ENCODE peak calls at places on chromosome 17, in six cellular contexts. One of them, this sample, is unnamed.

GRCh38 chr17:81710514-81711308 is 1.4 kb upstream of the SLC25A10 start:
- DNase-seq in stimulated activated CD4-positive, alpha-beta T cell treated with anti-CD3 and anti-CD28 coated beads, Interleukin-2, amount 100 ng/mL, for 24 hours: no peak
- DNase-seq in HEK293T: no peak
- DNase-seq in K562: no peak
- DNase-seq in amygdala: no peak
- DNase-seq in germinal center: no peak
- DNase-seq in this sample: no peak

GRCh38 chr17:76174072-76174471 is 33.0 kb upstream of the FOXJ1 start:
- DNase-seq in K562: no peak
- DNase-seq in stimulated activated CD4-positive, alpha-beta T cell treated with anti-CD3 and anti-CD28 coated beads, Interleukin-2, amount 100 ng/mL, for 24 hours: no peak
- DNase-seq in HEK293T: no peak
- DNase-seq in germinal center: no peak
- DNase-seq in amygdala: no peak
- DNase-seq in this sample: no peak

GRCh38 chr17:18993876-18994275 is 10.7 kb downstream of the FAM83G start:
- DNase-seq in K562: no peak
- DNase-seq in HEK293T: no peak
- DNase-seq in amygdala: no peak
- DNase-seq in germinal center: no peak
- DNase-seq in stimulated activated CD4-positive, alpha-beta T cell treated with anti-CD3 and anti-CD28 coated beads, Interleukin-2, amount 100 ng/mL, for 24 hours: no peak
- DNase-seq in this sample: no peak

GRCh38 chr17:77602883-77603640 is 355.4 kb upstream of the TNRC6C start:
- DNase-seq in K562: no peak
- DNase-seq in stimulated activated CD4-positive, alpha-beta T cell treated with anti-CD3 and anti-CD28 coated beads, Interleukin-2, amount 100 ng/mL, for 24 hours: no peak
- DNase-seq in germinal center: no peak
- DNase-seq in HEK293T: no peak
- DNase-seq in amygdala: no peak
- DNase-seq in this sample: no peak

GRCh38 chr17:77498056-77498785 is 357.5 kb downstream of the SEC14L1 start:
- DNase-seq in amygdala: no peak
- DNase-seq in stimulated activated CD4-positive, alpha-beta T cell treated with anti-CD3 and anti-CD28 coated beads, Interleukin-2, amount 100 ng/mL, for 24 hours: no peak
- DNase-seq in germinal center: no peak
- DNase-seq in K562: no peak
- DNase-seq in HEK293T: no peak
- DNase-seq in this sample: no peak

GRCh38 chr17:82611140-82612058 is 36.8 kb downstream of the WDR45B start:
- DNase-seq in K562: peak; percentile 58
- DNase-seq in stimulated activated CD4-positive, alpha-beta T cell treated with anti-CD3 and anti-CD28 coated beads, Interleukin-2, amount 100 ng/mL, for 24 hours: no peak
- DNase-seq in germinal center: no peak
- DNase-seq in HEK293T: no peak
- DNase-seq in amygdala: no peak
- DNase-seq in this sample: no peak

GRCh38 chr17:33124871-33125551 is 133.4 kb downstream of the SPACA3 start:
- DNase-seq in amygdala: no peak
- DNase-seq in stimulated activated CD4-positive, alpha-beta T cell treated with anti-CD3 and anti-CD28 coated beads, Interleukin-2, amount 100 ng/mL, for 24 hours: no peak
- DNase-seq in germinal center: no peak
- DNase-seq in K562: no peak
- DNase-seq in HEK293T: no peak
- DNase-seq in this sample: no peak

GRCh38 chr17:19359856-19360255 is 2.7 kb downstream of the B9D1 start:
- DNase-seq in amygdala: no peak
- DNase-seq in K562: no peak
- DNase-seq in stimulated activated CD4-positive, alpha-beta T cell treated with anti-CD3 and anti-CD28 coated beads, Interleukin-2, amount 100 ng/mL, for 24 hours: no peak
- DNase-seq in HEK293T: no peak
- DNase-seq in germinal center: no peak
- DNase-seq in this sample: no peak

GRCh38 chr17:59437766-59438165 is 106.3 kb downstream of the YPEL2 start:
- DNase-seq in K562: no peak
- DNase-seq in stimulated activated CD4-positive, alpha-beta T cell treated with anti-CD3 and anti-CD28 coated beads, Interleukin-2, amount 100 ng/mL, for 24 hours: no peak
- DNase-seq in amygdala: no peak
- DNase-seq in HEK293T: no peak
- DNase-seq in germinal center: peak; percentile 18
- DNase-seq in this sample: no peak

GRCh38 chr17:75398279-75398678 is 7.2 kb downstream of the GRB2 start:
- DNase-seq in amygdala: no peak
- DNase-seq in stimulated activated CD4-positive, alpha-beta T cell treated with anti-CD3 and anti-CD28 coated beads, Interleukin-2, amount 100 ng/mL, for 24 hours: no peak
- DNase-seq in HEK293T: no peak
- DNase-seq in germinal center: no peak
- DNase-seq in K562: no peak
- DNase-seq in this sample: no peak

GRCh38 chr17:18184143-18185007 is 747 bp downstream of the ALKBH5 start:
- DNase-seq in germinal center: peak; percentile 59
- DNase-seq in amygdala: no peak
- DNase-seq in HEK293T: peak; percentile 24
- DNase-seq in stimulated activated CD4-positive, alpha-beta T cell treated with anti-CD3 and anti-CD28 coated beads, Interleukin-2, amount 100 ng/mL, for 24 hours: peak; percentile 76
- DNase-seq in K562: peak; percentile 59
- DNase-seq in this sample: peak; percentile 79

GRCh38 chr17:28173071-28173561 is 130.6 kb downstream of the NLK start:
- DNase-seq in germinal center: no peak
- DNase-seq in amygdala: no peak
- DNase-seq in K562: peak; percentile 65
- DNase-seq in HEK293T: no peak
- DNase-seq in stimulated activated CD4-positive, alpha-beta T cell treated with anti-CD3 and anti-CD28 coated beads, Interleukin-2, amount 100 ng/mL, for 24 hours: no peak
- DNase-seq in this sample: no peak

GRCh38 chr17:4806420-4806769 is 557 bp upstream of the PLD2 start:
- DNase-seq in germinal center: no peak
- DNase-seq in stimulated activated CD4-positive, alpha-beta T cell treated with anti-CD3 and anti-CD28 coated beads, Interleukin-2, amount 100 ng/mL, for 24 hours: no peak
- DNase-seq in amygdala: no peak
- DNase-seq in K562: no peak
- DNase-seq in HEK293T: no peak
- DNase-seq in this sample: no peak

GRCh38 chr17:73013816-73014663 is 78.4 kb downstream of the SLC39A11 start:
- DNase-seq in stimulated activated CD4-positive, alpha-beta T cell treated with anti-CD3 and anti-CD28 coated beads, Interleukin-2, amount 100 ng/mL, for 24 hours: no peak
- DNase-seq in HEK293T: peak; percentile 54
- DNase-seq in germinal center: no peak
- DNase-seq in amygdala: no peak
- DNase-seq in K562: no peak
- DNase-seq in this sample: no peak

GRCh38 chr17:61966201-61966600 is 38.4 kb upstream of the INTS2 start:
- DNase-seq in stimulated activated CD4-positive, alpha-beta T cell treated with anti-CD3 and anti-CD28 coated beads, Interleukin-2, amount 100 ng/mL, for 24 hours: no peak
- DNase-seq in K562: peak; percentile 13
- DNase-seq in germinal center: no peak
- DNase-seq in HEK293T: no peak
- DNase-seq in amygdala: no peak
- DNase-seq in this sample: no peak

GRCh38 chr17:50090071-50090470 is 5.1 kb upstream of the PDK2 start:
- DNase-seq in amygdala: no peak
- DNase-seq in germinal center: no peak
- DNase-seq in K562: no peak
- DNase-seq in HEK293T: no peak
- DNase-seq in stimulated activated CD4-positive, alpha-beta T cell treated with anti-CD3 and anti-CD28 coated beads, Interleukin-2, amount 100 ng/mL, for 24 hours: no peak
- DNase-seq in this sample: no peak

GRCh38 chr17:82281502-82282238 is 8.2 kb upstream of the CSNK1D start:
- DNase-seq in K562: no peak
- DNase-seq in germinal center: no peak
- DNase-seq in stimulated activated CD4-positive, alpha-beta T cell treated with anti-CD3 and anti-CD28 coated beads, Interleukin-2, amount 100 ng/mL, for 24 hours: peak; percentile 68
- DNase-seq in HEK293T: no peak
- DNase-seq in amygdala: no peak
- DNase-seq in this sample: no peak

GRCh38 chr17:13647551-13647950 is 45.8 kb upstream of the HS3ST3A1 start:
- DNase-seq in germinal center: no peak
- DNase-seq in HEK293T: no peak
- DNase-seq in amygdala: no peak
- DNase-seq in stimulated activated CD4-positive, alpha-beta T cell treated with anti-CD3 and anti-CD28 coated beads, Interleukin-2, amount 100 ng/mL, for 24 hours: no peak
- DNase-seq in K562: no peak
- DNase-seq in this sample: no peak

GRCh38 chr17:57940653-57941329 is 14.4 kb downstream of the CUEDC1 start:
- DNase-seq in stimulated activated CD4-positive, alpha-beta T cell treated with anti-CD3 and anti-CD28 coated beads, Interleukin-2, amount 100 ng/mL, for 24 hours: no peak
- DNase-seq in amygdala: no peak
- DNase-seq in HEK293T: no peak
- DNase-seq in germinal center: peak; percentile 70
- DNase-seq in K562: no peak
- DNase-seq in this sample: no peak

GRCh38 chr17:45910667-45911066 is 16.3 kb downstream of the MAPT start:
- DNase-seq in stimulated activated CD4-positive, alpha-beta T cell treated with anti-CD3 and anti-CD28 coated beads, Interleukin-2, amount 100 ng/mL, for 24 hours: no peak
- DNase-seq in K562: no peak
- DNase-seq in germinal center: no peak
- DNase-seq in HEK293T: no peak
- DNase-seq in amygdala: no peak
- DNase-seq in this sample: no peak

GRCh38 chr17:83083368-83084201 is 4.2 kb downstream of the METRNL start:
- DNase-seq in germinal center: no peak
- DNase-seq in K562: no peak
- DNase-seq in amygdala: no peak
- DNase-seq in stimulated activated CD4-positive, alpha-beta T cell treated with anti-CD3 and anti-CD28 coated beads, Interleukin-2, amount 100 ng/mL, for 24 hours: peak; percentile 44
- DNase-seq in HEK293T: no peak
- DNase-seq in this sample: no peak

GRCh38 chr17:40283662-40284061 is 4.0 kb upstream of the CDC6 start:
- DNase-seq in HEK293T: no peak
- DNase-seq in stimulated activated CD4-positive, alpha-beta T cell treated with anti-CD3 and anti-CD28 coated beads, Interleukin-2, amount 100 ng/mL, for 24 hours: no peak
- DNase-seq in K562: no peak
- DNase-seq in germinal center: no peak
- DNase-seq in amygdala: no peak
- DNase-seq in this sample: no peak

GRCh38 chr17:49587366-49588073 is 11.8 kb downstream of the NXPH3 start:
- DNase-seq in HEK293T: no peak
- DNase-seq in K562: no peak
- DNase-seq in amygdala: no peak
- DNase-seq in germinal center: no peak
- DNase-seq in stimulated activated CD4-positive, alpha-beta T cell treated with anti-CD3 and anti-CD28 coated beads, Interleukin-2, amount 100 ng/mL, for 24 hours: no peak
- DNase-seq in this sample: no peak

GRCh38 chr17:59963738-59964454 is 644 bp downstream of the RNFT1 start:
- DNase-seq in germinal center: peak; percentile 39
- DNase-seq in HEK293T: peak; percentile 47
- DNase-seq in amygdala: no peak
- DNase-seq in K562: peak; percentile 16
- DNase-seq in stimulated activated CD4-positive, alpha-beta T cell treated with anti-CD3 and anti-CD28 coated beads, Interleukin-2, amount 100 ng/mL, for 24 hours: peak; percentile 69
- DNase-seq in this sample: peak; percentile 62

GRCh38 chr17:55402374-55402773 is 19.3 kb downstream of the MMD start:
- DNase-seq in HEK293T: no peak
- DNase-seq in K562: peak; percentile 19
- DNase-seq in amygdala: no peak
- DNase-seq in germinal center: no peak
- DNase-seq in stimulated activated CD4-positive, alpha-beta T cell treated with anti-CD3 and anti-CD28 coated beads, Interleukin-2, amount 100 ng/mL, for 24 hours: no peak
- DNase-seq in this sample: no peak

GRCh38 chr17:18320301-18320700 is 5.2 kb downstream of the SMCR8 start:
- DNase-seq in HEK293T: no peak
- DNase-seq in germinal center: no peak
- DNase-seq in amygdala: no peak
- DNase-seq in stimulated activated CD4-positive, alpha-beta T cell treated with anti-CD3 and anti-CD28 coated beads, Interleukin-2, amount 100 ng/mL, for 24 hours: no peak
- DNase-seq in K562: no peak
- DNase-seq in this sample: no peak

GRCh38 chr17:6677158-6677831 is 25.7 kb downstream of the C17orf100 start:
- DNase-seq in amygdala: no peak
- DNase-seq in K562: no peak
- DNase-seq in germinal center: no peak
- DNase-seq in stimulated activated CD4-positive, alpha-beta T cell treated with anti-CD3 and anti-CD28 coated beads, Interleukin-2, amount 100 ng/mL, for 24 hours: no peak
- DNase-seq in HEK293T: peak; percentile 70
- DNase-seq in this sample: no peak

GRCh38 chr17:77204531-77204930 is 63.8 kb downstream of the SEC14L1 start:
- DNase-seq in stimulated activated CD4-positive, alpha-beta T cell treated with anti-CD3 and anti-CD28 coated beads, Interleukin-2, amount 100 ng/mL, for 24 hours: no peak
- DNase-seq in K562: no peak
- DNase-seq in germinal center: no peak
- DNase-seq in HEK293T: no peak
- DNase-seq in amygdala: no peak
- DNase-seq in this sample: no peak

GRCh38 chr17:34319087-34319486 is at the start of gene CCL8:
- DNase-seq in amygdala: no peak
- DNase-seq in germinal center: no peak
- DNase-seq in stimulated activated CD4-positive, alpha-beta T cell treated with anti-CD3 and anti-CD28 coated beads, Interleukin-2, amount 100 ng/mL, for 24 hours: no peak
- DNase-seq in K562: no peak
- DNase-seq in HEK293T: no peak
- DNase-seq in this sample: no peak

GRCh38 chr17:6574689-6575595 is 18.6 kb upstream of the PITPNM3 start:
- DNase-seq in K562: peak; percentile 60
- DNase-seq in amygdala: no peak
- DNase-seq in HEK293T: no peak
- DNase-seq in germinal center: peak; percentile 69
- DNase-seq in stimulated activated CD4-positive, alpha-beta T cell treated with anti-CD3 and anti-CD28 coated beads, Interleukin-2, amount 100 ng/mL, for 24 hours: peak; percentile 32
- DNase-seq in this sample: no peak

GRCh38 chr17:42072323-42073187 is 22.2 kb upstream of the C17orf113 start:
- DNase-seq in stimulated activated CD4-positive, alpha-beta T cell treated with anti-CD3 and anti-CD28 coated beads, Interleukin-2, amount 100 ng/mL, for 24 hours: no peak
- DNase-seq in germinal center: no peak
- DNase-seq in K562: peak; percentile 77
- DNase-seq in HEK293T: no peak
- DNase-seq in amygdala: no peak
- DNase-seq in this sample: no peak

GRCh38 chr17:31825961-31826691 is 32.9 kb downstream of the COPRS start:
- DNase-seq in K562: no peak
- DNase-seq in HEK293T: no peak
- DNase-seq in stimulated activated CD4-positive, alpha-beta T cell treated with anti-CD3 and anti-CD28 coated beads, Interleukin-2, amount 100 ng/mL, for 24 hours: no peak
- DNase-seq in germinal center: no peak
- DNase-seq in amygdala: no peak
- DNase-seq in this sample: no peak

GRCh38 chr17:78818932-78819331 is 21.7 kb downstream of the USP36 start:
- DNase-seq in stimulated activated CD4-positive, alpha-beta T cell treated with anti-CD3 and anti-CD28 coated beads, Interleukin-2, amount 100 ng/mL, for 24 hours: no peak
- DNase-seq in germinal center: no peak
- DNase-seq in HEK293T: no peak
- DNase-seq in K562: no peak
- DNase-seq in amygdala: no peak
- DNase-seq in this sample: peak; percentile 76

GRCh38 chr17:13078591-13078990 is 60.8 kb upstream of the ELAC2 start:
- DNase-seq in HEK293T: no peak
- DNase-seq in amygdala: no peak
- DNase-seq in stimulated activated CD4-positive, alpha-beta T cell treated with anti-CD3 and anti-CD28 coated beads, Interleukin-2, amount 100 ng/mL, for 24 hours: no peak
- DNase-seq in germinal center: no peak
- DNase-seq in K562: no peak
- DNase-seq in this sample: no peak

GRCh38 chr17:5870231-5870953 is 199.8 kb upstream of the WSCD1 start:
- DNase-seq in HEK293T: no peak
- DNase-seq in K562: no peak
- DNase-seq in germinal center: no peak
- DNase-seq in stimulated activated CD4-positive, alpha-beta T cell treated with anti-CD3 and anti-CD28 coated beads, Interleukin-2, amount 100 ng/mL, for 24 hours: no peak
- DNase-seq in amygdala: no peak
- DNase-seq in this sample: no peak

GRCh38 chr17:72476575-72476986 is 355.8 kb downstream of the SOX9 start:
- DNase-seq in K562: no peak
- DNase-seq in germinal center: no peak
- DNase-seq in HEK293T: no peak
- DNase-seq in amygdala: no peak
- DNase-seq in stimulated activated CD4-positive, alpha-beta T cell treated with anti-CD3 and anti-CD28 coated beads, Interleukin-2, amount 100 ng/mL, for 24 hours: no peak
- DNase-seq in this sample: no peak